ENCODE peak calls at places on chromosomes 13 and 19, in eight cellular contexts. E is BE2C; Q is HCT116; K is mesenchymal stem cell; W is thoracic aorta; Z is SJSA1; I is left ventricle myocardium inferior; G is CD8-positive, alpha-beta T cell. F is an unnamed sample.

GRCh38 chr13:59946924-59947323 is 216.8 kb downstream of the DIAPH3 start:
- DNase-seq in E (no peak), Q (no peak), K (peak; percentile 26), W (no peak), Z (no peak), I (no peak), G (no peak), F (no peak)

GRCh38 chr19:2089001-2089711 is 7.0 kb downstream of the MOB3A start:
- DNase-seq in E (peak; percentile 54), Q (no peak), K (peak; percentile 77), W (no peak), Z (no peak), I (no peak), G (no peak), F (no peak)

GRCh38 chr19:34155686-34156085 is 16.6 kb upstream of the LSM14A start:
- DNase-seq in E (no peak), Q (no peak), K (peak; percentile 55), W (no peak), Z (no peak), I (no peak), G (no peak), F (no peak)

GRCh38 chr13:76707360-76707759 is 178.8 kb downstream of the KCTD12 start:
- DNase-seq in E (no peak), Q (no peak), K (peak; percentile 36), W (no peak), Z (no peak), I (no peak), G (no peak), F (no peak)

GRCh38 chr13:21326155-21327030 is 132.7 kb downstream of the ZDHHC20 start:
- DNase-seq in E (peak; percentile 33), Q (no peak), K (peak; percentile 41), W (no peak), Z (no peak), I (no peak), G (no peak), F (no peak)

GRCh38 chr13:21033224-21033855 is 28.0 kb downstream of the LATS2 start:
- DNase-seq in E (no peak), Q (no peak), K (peak; percentile 57), W (no peak), Z (no peak), I (no peak), G (no peak), F (no peak)

GRCh38 chr13:42876270-42876714 is 94.9 kb downstream of the FAM216B start:
- DNase-seq in E (no peak), Q (no peak), K (no peak), W (no peak), Z (no peak), I (no peak), G (no peak), F (no peak)

GRCh38 chr13:90834700-90835099 is 512.8 kb upstream of the MIR17HG start:
- DNase-seq in E (no peak), Q (no peak), K (no peak), W (no peak), Z (no peak), I (no peak), G (no peak), F (no peak)

GRCh38 chr19:17293605-17294004 is 9.6 kb downstream of the ABHD8 start:
- DNase-seq in E (no peak), Q (no peak), K (no peak), W (no peak), Z (no peak), I (no peak), G (no peak), F (no peak)

GRCh38 chr19:1373042-1373533 is 10.6 kb upstream of the NDUFS7 start:
- DNase-seq in E (no peak), Q (no peak), K (no peak), W (no peak), Z (no peak), I (no peak), G (no peak), F (no peak)

GRCh38 chr19:5171711-5172110 is 168.9 kb downstream of the PTPRS start:
- DNase-seq in E (no peak), Q (peak; percentile 72), K (no peak), W (no peak), Z (no peak), I (no peak), G (no peak), F (no peak)

GRCh38 chr19:17721821-17722220 is 2.5 kb downstream of the MAP1S start:
- DNase-seq in E (no peak), Q (no peak), K (peak; percentile 43), W (no peak), Z (no peak), I (peak; percentile 51), G (no peak), F (peak; percentile 59)

GRCh38 chr13:100673831-100674362 is 698 bp downstream of the TMTC4 start:
- DNase-seq in E (peak; percentile 52), Q (peak; percentile 28), K (peak; percentile 93), W (no peak), Z (peak; percentile 71), I (peak; percentile 66), G (peak; percentile 44), F (no peak)

GRCh38 chr19:13260883-13261653 is 110.9 kb downstream of the IER2 start:
- DNase-seq in E (no peak), Q (peak; percentile 94), K (peak; percentile 85), W (no peak), Z (no peak), I (no peak), G (no peak), F (no peak)

GRCh38 chr19:18754501-18754900 is 36.6 kb downstream of the COMP start:
- DNase-seq in E (no peak), Q (no peak), K (no peak), W (no peak), Z (no peak), I (no peak), G (no peak), F (no peak)

DNA sequence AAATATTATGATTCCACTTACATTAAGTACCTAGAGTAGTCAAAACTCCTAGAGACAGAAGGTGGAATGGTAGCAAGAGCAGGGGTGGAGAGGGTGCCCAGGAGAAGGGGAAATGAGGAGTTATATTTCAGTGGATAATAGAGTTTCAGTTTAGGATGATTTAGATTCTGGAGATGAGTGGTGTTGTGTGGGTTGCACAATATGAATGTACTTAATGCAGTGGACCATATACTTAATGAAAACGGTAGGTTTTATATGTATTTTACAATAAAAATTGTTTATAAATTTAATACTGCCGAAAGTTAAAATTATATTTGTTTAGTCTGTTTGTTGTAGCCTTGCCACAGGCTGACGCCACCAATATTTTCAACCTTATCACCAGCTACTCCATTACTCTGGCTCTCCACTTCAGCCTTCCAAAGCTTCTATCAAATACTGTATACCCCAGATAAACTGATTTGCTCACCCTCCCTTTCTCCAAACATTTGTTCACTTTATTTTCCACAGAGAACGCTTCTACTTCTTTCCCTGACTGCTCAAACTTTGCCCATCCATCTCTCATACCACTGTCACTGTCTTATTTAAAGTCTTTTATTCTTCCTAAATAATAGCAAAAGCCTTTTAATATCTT is 1.4 kb upstream of the RBM26 start:
- DNase-seq in E (no peak), Q (no peak), K (no peak), W (no peak), Z (no peak), I (no peak), G (no peak), F (no peak)
- H3K4me3 ChIP-seq in E (peak overlapping the region; percentile 76), Q (peak overlapping the region; percentile 91), K (peak overlapping the region; percentile 96), W (no peak overlapping the region), Z (no peak overlapping the region), I (peak overlapping the region; percentile 82), G (no peak overlapping the region), F (no peak overlapping the region)

DNA sequence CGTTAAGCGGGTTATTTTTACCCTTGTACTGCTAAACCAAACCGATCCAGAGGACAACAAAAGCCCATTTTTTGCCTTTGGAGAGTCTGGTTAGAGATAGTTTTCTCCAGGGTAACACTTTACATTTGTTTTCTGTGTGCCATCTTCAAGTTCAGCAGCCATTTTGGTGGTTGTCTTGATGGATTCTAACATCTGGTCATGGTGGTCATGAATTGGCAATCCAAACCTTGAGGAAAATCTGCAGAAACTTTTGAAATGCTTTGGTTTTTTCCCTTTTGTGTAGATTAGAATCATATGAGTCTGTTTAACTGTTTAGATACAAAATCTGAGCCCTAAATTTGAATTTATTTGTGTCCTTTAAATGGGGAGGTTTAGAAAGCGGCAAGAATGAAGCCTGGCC is 16.6 kb downstream of the HNRNPM start:
- DNase-seq in E (no peak), Q (no peak), K (no peak), W (no peak), Z (no peak), I (no peak), G (no peak), F (no peak)
- H3K4me1 ChIP-seq in E (peaks cover 10% of the 10 kb centered on the region), Q (peaks cover 10% of the 10 kb centered on the region), K (peaks cover 9% of the 10 kb centered on the region), W (peaks cover 59% of the 10 kb centered on the region), Z (peaks cover 62% of the 10 kb centered on the region), I (peaks cover 72% of the 10 kb centered on the region), G (peaks cover 35% of the 10 kb centered on the region), F (peaks cover 29% of the 10 kb centered on the region)

GRCh38 chr13:73325351-73326214 is 266.8 kb downstream of the KLF5 start:
- DNase-seq in E (no peak), Q (no peak), K (peak; percentile 11), W (no peak), Z (no peak), I (no peak), G (no peak), F (no peak)
- H3K4me3 ChIP-seq in E (no peak overlapping the region), Q (peak overlapping the region; percentile 15), K (no peak overlapping the region), W (no peak overlapping the region), Z (no peak overlapping the region), I (no peak overlapping the region), G (no peak overlapping the region), F (no peak overlapping the region)

GRCh38 chr13:97255515-97255999 is 33.4 kb downstream of the MBNL2 start:
- DNase-seq in E (no peak), Q (no peak), K (peak; percentile 57), W (no peak), Z (no peak), I (no peak), G (no peak), F (no peak)

GRCh38 chr13:97257800-97258799 is 36.0 kb downstream of the MBNL2 start:
- DNase-seq in E (peak; percentile 45), Q (peak; percentile 93), K (peak; percentile 98), W (peak; percentile 18), Z (peak; percentile 89), I (peak; percentile 40), G (no peak), F (peak; percentile 75)

GRCh38 chr13:97256343-97256783 is 34.2 kb downstream of the MBNL2 start:
- DNase-seq in E (no peak), Q (peak; percentile 98), K (peak; percentile 96), W (no peak), Z (peak; percentile 51), I (no peak), G (no peak), F (no peak)

GRCh38 chr13:97258801-97259200 is 36.7 kb downstream of the MBNL2 start:
- DNase-seq in E (no peak), Q (no peak), K (peak; percentile 66), W (no peak), Z (no peak), I (no peak), G (no peak), F (no peak)

DNA sequence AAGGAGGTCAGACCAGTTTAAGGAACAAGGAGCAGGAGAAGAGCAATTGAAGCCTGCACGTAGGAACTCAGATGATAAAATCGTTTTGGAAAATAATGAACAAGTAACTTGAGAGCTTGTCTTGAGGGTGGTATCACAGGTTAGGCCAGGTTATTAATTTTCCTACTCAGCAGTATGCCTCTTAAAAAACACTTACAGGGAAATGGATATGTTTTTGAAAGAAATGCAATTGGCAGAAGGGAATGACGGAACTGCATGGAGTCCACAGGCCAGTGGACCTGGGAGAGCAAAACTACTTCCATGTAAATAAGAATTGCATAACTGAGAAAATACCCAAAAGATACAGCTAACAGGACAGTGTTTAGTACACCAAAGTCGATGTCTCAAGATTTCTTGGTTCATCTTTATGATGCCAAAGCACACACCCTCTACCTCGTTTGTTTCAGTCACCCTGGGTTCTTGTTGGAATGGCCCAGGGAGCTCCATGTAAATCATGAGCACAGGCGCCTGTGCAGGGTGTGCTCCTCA is 35.2 kb downstream of the MBNL2 start:
- DNase-seq in E (no peak), Q (no peak), K (no peak), W (no peak), Z (no peak), I (no peak), G (no peak), F (no peak)
- H3K4me1 ChIP-seq in E (peaks cover 49% of the 10 kb centered on the region), Q (peaks cover 90% of the 10 kb centered on the region), K (peaks cover 32% of the 10 kb centered on the region), W (peaks cover 83% of the 10 kb centered on the region), Z (peaks cover 66% of the 10 kb centered on the region), I (peaks cover 96% of the 10 kb centered on the region), G (peaks cover 10% of the 10 kb centered on the region), F (no peaks in the 10 kb centered on the region)

F was measured in right lobe of liver.